ENCODE peak calls at places on chromosomes 13 and 19, in six cellular contexts. P is fibroblast of pulmonary artery; L is stimulated activated CD8-positive, alpha-beta memory T cell treated with anti-CD3 and anti-CD28 coated beads, Interleukin-7, amount 100 ng/mL, for 1 hour; V is lung; T is progenitor cell of endocrine pancreas; Z is esophagus squamous epithelium. K is an unnamed sample.

GRCh38 chr13:111415216-111415615 is 94.8 kb downstream of the TEX29 start:
- DNase-seq in V (no peak), P (no peak), T (no peak), Z (no peak), L (no peak), K (no peak)

GRCh38 chr13:95704510-95704909 is 27.6 kb downstream of the DNAJC3 start:
- DNase-seq in T (no peak), P (no peak), Z (no peak), V (no peak), L (no peak), K (no peak)

GRCh38 chr13:68929055-68929454 is 1178.6 kb upstream of the ATXN8OS start:
- DNase-seq in Z (no peak), L (no peak), T (no peak), V (no peak), P (no peak), K (no peak)

GRCh38 chr19:3146677-3147100 is 10.9 kb downstream of the GNA15 start:
- DNase-seq in P (no peak), T (peak; percentile 43), L (peak; percentile 44), Z (no peak), V (peak; percentile 51), K (no peak)

GRCh38 chr19:19403373-19403901 is 2.0 kb upstream of the GATAD2A start:
- DNase-seq in L (no peak), P (no peak), T (no peak), Z (no peak), V (no peak), K (no peak)

GRCh38 chr19:55304279-55304978 is 20.6 kb downstream of the BRSK1 start:
- DNase-seq in T (no peak), V (no peak), P (no peak), L (no peak), Z (no peak), K (no peak)

GRCh38 chr13:114049026-114049425 is 75.2 kb upstream of the C13orf46 start:
- DNase-seq in Z (no peak), T (no peak), L (no peak), V (no peak), P (no peak), K (no peak)

GRCh38 chr13:36728006-36728405 is 54.2 kb downstream of the SERTM1 start:
- DNase-seq in V (no peak), P (no peak), Z (no peak), L (no peak), T (no peak), K (no peak)

GRCh38 chr13:110555601-110556223 is 5.8 kb downstream of the RAB20 start:
- DNase-seq in L (no peak), P (no peak), Z (no peak), T (no peak), V (peak; percentile 46), K (no peak)

GRCh38 chr13:110341445-110342247 is 34.6 kb downstream of the COL4A2 start:
- DNase-seq in V (no peak), Z (no peak), T (no peak), P (peak; percentile 93), L (no peak), K (no peak)

GRCh38 chr19:50409347-50409746 is 9.4 kb upstream of the SPIB start:
- DNase-seq in P (no peak), L (no peak), V (no peak), Z (no peak), T (no peak), K (no peak)

GRCh38 chr19:9917322-9917721 is 19.0 kb downstream of the OLFM2 start:
- DNase-seq in T (no peak), P (peak; percentile 47), V (no peak), L (no peak), Z (no peak), K (no peak)

GRCh38 chr13:31201341-31202024 is 1.7 kb downstream of the B3GLCT start:
- DNase-seq in P (peak; percentile 67), T (no peak), Z (no peak), V (no peak), L (no peak), K (no peak)

GRCh38 chr19:35995655-35995993 is 636 bp downstream of the SDHAF1 start:
- DNase-seq in T (no peak), P (peak; percentile 33), Z (no peak), V (peak; percentile 54), L (no peak), K (no peak)

GRCh38 chr19:46828484-46828883 is 22.2 kb downstream of the AP2S1 start:
- DNase-seq in P (no peak), V (no peak), T (no peak), L (no peak), Z (no peak), K (no peak)

GRCh38 chr13:23505007-23505406 is 65.2 kb upstream of the TNFRSF19 start:
- DNase-seq in L (no peak), P (peak; percentile 28), V (no peak), Z (no peak), T (no peak), K (no peak)

GRCh38 chr13:64078025-64078424 is 2662.4 kb upstream of the PCDH20 start:
- DNase-seq in T (no peak), L (no peak), V (no peak), P (no peak), Z (no peak), K (no peak)

GRCh38 chr13:113785051-113786010 is 26.3 kb downstream of the TMEM255B start:
- DNase-seq in V (no peak), P (peak; percentile 50), T (no peak), L (no peak), Z (no peak), K (no peak)

GRCh38 chr19:46081928-46082727 is 41.3 kb upstream of the IGFL4 start:
- DNase-seq in P (peak; percentile 79), T (peak; percentile 18), L (no peak), V (peak; percentile 37), Z (no peak), K (peak; percentile 2)

GRCh38 chr13:47039106-47039505 is 142.3 kb upstream of the HTR2A start:
- DNase-seq in V (no peak), T (no peak), Z (no peak), L (no peak), P (peak; percentile 63), K (no peak)

GRCh38 chr13:59409211-59409610 is 754.5 kb downstream of the DIAPH3 start:
- DNase-seq in T (no peak), L (no peak), V (no peak), P (peak; percentile 45), Z (no peak), K (no peak)

K was measured in NCI-H2107.